ENCODE peak calls at places on chromosomes 7 and 10, in four cellular contexts. One of them, this sample, is unnamed.

GRCh38 chr7:75623390-75624133 is 115.2 kb downstream of the HIP1 start:
- DNase-seq in WTC11: peak; percentile 12
- DNase-seq in K562: no peak
- DNase-seq in HepG2: no peak
- DNase-seq in this sample: no peak

GRCh38 chr7:51316666-51317581 is at the start of gene COBL:
- DNase-seq in HepG2: no peak
- DNase-seq in K562: peak; percentile 37
- DNase-seq in WTC11: peak; percentile 74
- DNase-seq in this sample: peak; percentile 25

GRCh38 chr10:77416327-77417135 is 221.1 kb downstream of the KCNMA1 start:
- DNase-seq in WTC11: no peak
- DNase-seq in K562: no peak
- DNase-seq in HepG2: no peak
- DNase-seq in this sample: peak; percentile 56

GRCh38 chr10:5199398-5199797 is 2.8 kb downstream of the AKR1C4 start:
- DNase-seq in K562: no peak
- DNase-seq in WTC11: peak; percentile 46
- DNase-seq in HepG2: no peak
- DNase-seq in this sample: no peak

GRCh38 chr10:68604441-68604840 is 44.3 kb downstream of the TET1 start:
- DNase-seq in K562: no peak
- DNase-seq in WTC11: no peak
- DNase-seq in HepG2: no peak
- DNase-seq in this sample: no peak

GRCh38 chr7:143299346-143299745 is 11.2 kb downstream of the CASP2 start:
- DNase-seq in HepG2: no peak
- DNase-seq in K562: no peak
- DNase-seq in WTC11: no peak
- DNase-seq in this sample: no peak

GRCh38 chr10:126294451-126294850 is 93.8 kb downstream of the ADAM12 start:
- DNase-seq in K562: no peak
- DNase-seq in HepG2: no peak
- DNase-seq in WTC11: no peak
- DNase-seq in this sample: no peak

GRCh38 chr7:116218051-116218645 is 7.8 kb downstream of the TES start:
- DNase-seq in K562: peak; percentile 39
- DNase-seq in HepG2: no peak
- DNase-seq in WTC11: no peak
- DNase-seq in this sample: peak; percentile 88

GRCh38 chr10:66394287-66395063 is 531.4 kb upstream of the LRRTM3 start:
- DNase-seq in HepG2: no peak
- DNase-seq in K562: no peak
- DNase-seq in WTC11: no peak
- DNase-seq in this sample: no peak

GRCh38 chr7:101557978-101558741 is 70.9 kb downstream of the MYL10 start:
- DNase-seq in HepG2: no peak
- DNase-seq in K562: no peak
- DNase-seq in WTC11: no peak
- DNase-seq in this sample: no peak

GRCh38 chr7:155769701-155770100 is 42.6 kb downstream of the SHH start:
- DNase-seq in HepG2: no peak
- DNase-seq in K562: no peak
- DNase-seq in WTC11: no peak
- DNase-seq in this sample: no peak

GRCh38 chr10:79409038-79410035 is 36.1 kb downstream of the ZCCHC24 start:
- DNase-seq in K562: no peak
- DNase-seq in WTC11: no peak
- DNase-seq in HepG2: no peak
- DNase-seq in this sample: no peak

GRCh38 chr7:877312-878232 is 1.2 kb downstream of the GET4 start:
- DNase-seq in HepG2: peak; percentile 23
- DNase-seq in WTC11: no peak
- DNase-seq in K562: peak; percentile 84
- DNase-seq in this sample: no peak

GRCh38 chr10:5999440-6000165 is 22.3 kb upstream of the IL15RA start:
- DNase-seq in K562: no peak
- DNase-seq in WTC11: no peak
- DNase-seq in HepG2: no peak
- DNase-seq in this sample: no peak

GRCh38 chr7:36473454-36474282 is 84.0 kb downstream of the ANLN start:
- DNase-seq in K562: peak; percentile 62
- DNase-seq in HepG2: peak; percentile 43
- DNase-seq in WTC11: peak; percentile 79
- DNase-seq in this sample: peak; percentile 28

GRCh38 chr7:72037494-72037893 is 374.6 kb downstream of the CALN1 start:
- DNase-seq in WTC11: no peak
- DNase-seq in K562: no peak
- DNase-seq in HepG2: no peak
- DNase-seq in this sample: no peak

GRCh38 chr10:45602082-45602730 is 70.4 kb downstream of the ZFAND4 start:
- DNase-seq in WTC11: no peak
- DNase-seq in HepG2: no peak
- DNase-seq in K562: no peak
- DNase-seq in this sample: no peak

GRCh38 chr7:115087437-115087836 is 165.5 kb downstream of the MDFIC start:
- DNase-seq in HepG2: peak; percentile 31
- DNase-seq in K562: no peak
- DNase-seq in WTC11: no peak
- DNase-seq in this sample: peak; percentile 33

GRCh38 chr7:2019693-2020511 is 212.8 kb downstream of the MAD1L1 start:
- DNase-seq in K562: peak; percentile 87
- DNase-seq in HepG2: no peak
- DNase-seq in WTC11: no peak
- DNase-seq in this sample: no peak

GRCh38 chr7:38310601-38311057 is 37.2 kb upstream of the TARP start:
- DNase-seq in WTC11: no peak
- DNase-seq in HepG2: no peak
- DNase-seq in K562: no peak
- DNase-seq in this sample: no peak

GRCh38 chr7:24778543-24779282 is 21.4 kb upstream of the GSDME start:
- DNase-seq in K562: no peak
- DNase-seq in HepG2: no peak
- DNase-seq in WTC11: no peak
- DNase-seq in this sample: no peak

GRCh38 chr10:86311176-86311575 is 55.4 kb downstream of the GRID1 start:
- DNase-seq in HepG2: no peak
- DNase-seq in K562: peak; percentile 17
- DNase-seq in WTC11: no peak
- DNase-seq in this sample: no peak

GRCh38 chr10:115167716-115168115 is 74.6 kb downstream of the ATRNL1 start:
- DNase-seq in WTC11: no peak
- DNase-seq in K562: no peak
- DNase-seq in HepG2: no peak
- DNase-seq in this sample: no peak

GRCh38 chr10:36703179-36703578 is 422.2 kb upstream of the ANKRD30A start:
- DNase-seq in HepG2: no peak
- DNase-seq in WTC11: no peak
- DNase-seq in K562: no peak
- DNase-seq in this sample: no peak

GRCh38 chr10:99411546-99411945 is 18.9 kb downstream of the GOT1 start:
- DNase-seq in WTC11: no peak
- DNase-seq in K562: no peak
- DNase-seq in HepG2: no peak
- DNase-seq in this sample: no peak

GRCh38 chr10:99406149-99406548 is 24.3 kb downstream of the GOT1 start:
- DNase-seq in WTC11: no peak
- DNase-seq in K562: no peak
- DNase-seq in HepG2: no peak
- DNase-seq in this sample: no peak

GRCh38 chr10:99410876-99411275 is 19.5 kb downstream of the GOT1 start:
- DNase-seq in K562: no peak
- DNase-seq in HepG2: no peak
- DNase-seq in WTC11: no peak
- DNase-seq in this sample: no peak

GRCh38 chr10:99412100-99412499 is 18.3 kb downstream of the GOT1 start:
- DNase-seq in HepG2: peak; percentile 75
- DNase-seq in WTC11: no peak
- DNase-seq in K562: no peak
- DNase-seq in this sample: no peak
- TF ChIP-seq HMGXB4 in HepG2: no peak
- TF ChIP-seq HMGXB4 in WTC11: no peak
- TF ChIP-seq HMGXB4 in K562: no peak
- TF ChIP-seq HMGXB4 in this sample: no peak

GRCh38 chr10:58742141-58742540 is 229.5 kb downstream of the BICC1 start:
- DNase-seq in WTC11: no peak
- DNase-seq in K562: no peak
- DNase-seq in HepG2: no peak
- DNase-seq in this sample: no peak

GRCh38 chr10:58740620-58741369 is 228.1 kb downstream of the BICC1 start:
- DNase-seq in HepG2: no peak
- DNase-seq in WTC11: no peak
- DNase-seq in K562: no peak
- DNase-seq in this sample: no peak

GRCh38 chr10:58746470-58747185 is 234.0 kb downstream of the BICC1 start:
- DNase-seq in HepG2: no peak
- DNase-seq in WTC11: no peak
- DNase-seq in K562: no peak
- DNase-seq in this sample: no peak

GRCh38 chr10:58741673-58742072 is 229.0 kb downstream of the BICC1 start:
- DNase-seq in K562: no peak
- DNase-seq in HepG2: no peak
- DNase-seq in WTC11: no peak
- DNase-seq in this sample: no peak

DNA sequence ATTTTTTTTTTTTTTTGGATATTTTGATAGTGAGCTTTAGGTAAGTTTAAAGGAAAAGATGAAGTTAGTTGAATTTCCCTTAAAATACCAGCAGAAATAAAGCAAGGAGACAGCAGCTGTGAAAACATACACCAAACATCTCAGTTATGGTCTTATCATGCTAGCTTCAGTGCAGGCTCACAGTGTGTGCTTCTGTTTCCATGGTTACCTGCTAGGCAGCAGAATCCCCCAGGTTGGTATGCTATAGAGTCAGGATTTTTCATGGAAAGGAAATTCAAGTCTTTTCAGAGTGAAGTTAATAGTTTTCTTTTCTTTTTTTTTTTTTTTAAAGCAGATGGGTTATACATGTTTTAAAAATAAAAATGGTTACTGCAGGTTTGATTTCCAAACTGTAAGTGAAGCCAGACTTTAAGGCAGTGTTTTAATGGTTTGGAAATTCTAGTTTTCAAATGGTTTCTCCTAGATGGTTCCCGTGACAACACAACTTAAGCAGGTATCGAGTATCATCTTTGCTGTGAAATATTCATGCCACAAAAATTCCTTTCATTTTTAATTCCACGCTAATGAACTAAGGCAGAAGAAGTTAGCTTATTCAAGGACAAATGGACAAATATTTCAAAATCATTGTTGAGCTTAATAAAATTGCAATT is 230.9 kb downstream of the BICC1 start:
- DNase-seq in K562: no peak
- DNase-seq in WTC11: peak; percentile 16
- DNase-seq in HepG2: no peak
- DNase-seq in this sample: peak; percentile 37
- TF ChIP-seq HMGXB4 in K562: no peak
- TF ChIP-seq HMGXB4 in WTC11: no peak
- TF ChIP-seq HMGXB4 in HepG2: no peak
- TF ChIP-seq HMGXB4 in this sample: no peak

GRCh38 chr10:30432631-30433285 is 1.2 kb upstream of the MAP3K8 start:
- DNase-seq in WTC11: no peak
- DNase-seq in K562: peak; percentile 33
- DNase-seq in HepG2: no peak
- DNase-seq in this sample: peak; percentile 55

GRCh38 chr10:30434273-30435067 is 486 bp downstream of the MAP3K8 start:
- DNase-seq in WTC11: peak; percentile 68
- DNase-seq in K562: peak; percentile 59
- DNase-seq in HepG2: peak; percentile 83
- DNase-seq in this sample: peak; percentile 90

GRCh38 chr10:30433779-30434272 is at the start of gene MAP3K8:
- DNase-seq in HepG2: peak; percentile 89
- DNase-seq in WTC11: peak; percentile 87
- DNase-seq in K562: peak; percentile 76
- DNase-seq in this sample: peak; percentile 94

GRCh38 chr10:30435068-30435422 is 1.1 kb downstream of the MAP3K8 start:
- DNase-seq in K562: no peak
- DNase-seq in WTC11: no peak
- DNase-seq in HepG2: no peak
- DNase-seq in this sample: no peak

GRCh38 chr10:30433286-30433778 is 652 bp upstream of the MAP3K8 start:
- DNase-seq in WTC11: peak; percentile 75
- DNase-seq in K562: peak; percentile 42
- DNase-seq in HepG2: peak; percentile 77
- DNase-seq in this sample: peak; percentile 90
- TF ChIP-seq HMGXB4 in WTC11: no peak
- TF ChIP-seq HMGXB4 in K562: no peak
- TF ChIP-seq HMGXB4 in HepG2: no peak
- TF ChIP-seq HMGXB4 in this sample: no peak

DNA sequence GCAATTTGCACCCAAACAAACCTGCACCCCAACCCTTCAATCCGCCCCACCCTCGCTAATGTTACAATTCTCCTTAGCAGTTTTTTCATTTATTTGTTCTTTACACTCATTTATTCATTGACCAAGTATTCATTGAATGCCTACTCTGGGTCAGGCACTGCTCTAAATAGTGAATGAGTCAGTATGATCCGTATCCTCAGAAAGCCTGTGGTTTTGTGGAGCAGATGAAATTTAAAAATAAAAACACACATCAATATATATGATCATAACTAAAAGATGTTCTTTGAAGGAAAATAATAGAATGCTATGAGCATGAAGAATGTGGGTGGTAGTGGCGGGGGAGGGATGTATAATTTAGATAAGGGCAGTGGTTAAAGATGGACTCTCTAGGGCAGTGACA is 13.3 kb downstream of the IFIT5 start:
- DNase-seq in WTC11: no peak
- DNase-seq in HepG2: no peak
- DNase-seq in K562: no peak
- DNase-seq in this sample: no peak
- TF ChIP-seq HMGXB4 in WTC11: no peak
- TF ChIP-seq HMGXB4 in HepG2: no peak
- TF ChIP-seq HMGXB4 in K562: no peak
- TF ChIP-seq HMGXB4 in this sample: no peak

GRCh38 chr10:91034494-91035157 is 113.7 kb upstream of the ANKRD1 start:
- DNase-seq in K562: no peak
- DNase-seq in WTC11: no peak
- DNase-seq in HepG2: peak; percentile 9
- DNase-seq in this sample: no peak
- TF ChIP-seq HMGXB4 in K562: no peak
- TF ChIP-seq HMGXB4 in WTC11: no peak
- TF ChIP-seq HMGXB4 in HepG2: no peak
- TF ChIP-seq HMGXB4 in this sample: no peak

This sample was measured in A549.